ENCODE peak calls at places on chromosome 1, in six cellular contexts. Q, V, E, P, W and H are unnamed samples.

GRCh38 chr1:236534164-236534651 is 10.4 kb downstream of the LGALS8 start:
- DNase-seq in V (no peak), E (no peak), P (no peak), Q (no peak), W (no peak), H (no peak)

GRCh38 chr1:19123837-19124236 is 86.2 kb downstream of the UBR4 start:
- DNase-seq in Q (no peak), E (no peak), W (no peak), V (no peak), P (no peak), H (no peak)

GRCh38 chr1:189538271-189538670 is 939.4 kb downstream of the BRINP3 start:
- DNase-seq in Q (no peak), E (no peak), P (no peak), V (no peak), W (no peak), H (no peak)

GRCh38 chr1:33349081-33349759 is 28.3 kb upstream of the A3GALT2 start:
- DNase-seq in P (peak), Q (peak), V (peak), E (no peak), W (peak), H (no peak)

GRCh38 chr1:178060789-178061556 is 32.9 kb upstream of the RASAL2 start:
- DNase-seq in P (no peak), W (no peak), V (no peak), E (no peak), Q (no peak), H (peak)

GRCh38 chr1:70277875-70278274 is 56.7 kb downstream of the SRSF11 start:
- DNase-seq in V (no peak), P (no peak), W (no peak), E (no peak), Q (no peak), H (no peak)

GRCh38 chr1:162564762-162565218 is 3.3 kb downstream of the UAP1 start:
- DNase-seq in E (no peak), Q (no peak), P (no peak), W (no peak), V (no peak), H (no peak)

GRCh38 chr1:53366901-53367502 is 39.1 kb upstream of the LRP8 start:
- DNase-seq in P (peak), E (no peak), Q (no peak), W (no peak), V (no peak), H (no peak)

GRCh38 chr1:237789619-237790018 is 101.1 kb downstream of the ZP4 start:
- DNase-seq in E (no peak), P (no peak), W (no peak), Q (no peak), V (no peak), H (no peak)

GRCh38 chr1:214583824-214584554 is 19.0 kb upstream of the CENPF start:
- DNase-seq in W (no peak), P (no peak), Q (no peak), V (no peak), E (no peak), H (no peak)

GRCh38 chr1:89800022-89800655 is 20.7 kb upstream of the LRRC8D start:
- DNase-seq in Q (no peak), W (no peak), V (no peak), P (no peak), E (no peak), H (no peak)